ENCODE peak calls at places on chromosomes 3 and 15, in ten cellular contexts. Q, L, P, R, T, V, F, N, Y and K are unnamed samples.

GRCh38 chr15:94119215-94119815 is 112.0 kb upstream of the MCTP2 start:
- DNase-seq in F (no peak), R (peak; percentile 13), P (peak; percentile 69), Q (peak; percentile 52), L (no peak), Y (peak; percentile 24), V (no peak), T (no peak), N (peak; percentile 62), K (no peak)

GRCh38 chr15:65423977-65424679 is 1.4 kb upstream of the IGDCC4 start:
- DNase-seq in L (no peak), Q (no peak), F (no peak), Y (no peak), P (no peak), V (no peak), N (no peak), T (no peak), R (peak; percentile 64), K (no peak)

GRCh38 chr15:92818658-92819311 is 81.3 kb upstream of the CHD2 start:
- DNase-seq in Y (no peak), N (no peak), L (no peak), V (no peak), Q (no peak), P (no peak), R (no peak), F (no peak), T (no peak), K (no peak)

GRCh38 chr3:43162573-43163084 is 56.8 kb upstream of the POMGNT2 start:
- DNase-seq in V (no peak), R (no peak), L (no peak), F (no peak), P (no peak), Q (no peak), Y (no peak), N (no peak), T (no peak), K (no peak)

GRCh38 chr3:156685198-156685597 is 10.8 kb downstream of the TIPARP start:
- DNase-seq in F (no peak), P (no peak), Q (no peak), L (no peak), R (peak; percentile 83), Y (no peak), N (no peak), T (no peak), V (no peak), K (peak; percentile 37)

GRCh38 chr3:144437989-144438388 is 466.4 kb downstream of the DIPK2A start:
- DNase-seq in L (no peak), T (no peak), Q (no peak), N (no peak), F (no peak), P (no peak), R (no peak), V (no peak), Y (no peak), K (no peak)

GRCh38 chr3:46607603-46608028 is 4.7 kb upstream of the FAM240A start:
- DNase-seq in Q (no peak), Y (no peak), P (peak; percentile 57), N (no peak), V (peak; percentile 77), F (no peak), T (no peak), R (peak; percentile 12), L (peak; percentile 63), K (no peak)

GRCh38 chr15:99631256-99631655 is 65.5 kb downstream of the MEF2A start:
- DNase-seq in R (peak; percentile 31), T (no peak), Y (peak; percentile 42), P (no peak), V (no peak), Q (no peak), F (no peak), N (no peak), L (no peak), K (no peak)

GRCh38 chr3:182947892-182948291 is 32.4 kb downstream of the DCUN1D1 start:
- DNase-seq in L (no peak), Y (no peak), N (no peak), T (no peak), P (no peak), F (no peak), Q (no peak), V (no peak), R (no peak), K (no peak)

GRCh38 chr3:128991355-128991895 is 2.5 kb downstream of the CFAP92 start:
- DNase-seq in Q (no peak), Y (peak; percentile 71), P (peak; percentile 54), R (no peak), N (no peak), L (no peak), T (no peak), F (no peak), V (no peak), K (no peak)

GRCh38 chr3:150242220-150242938 is 165.7 kb upstream of the TSC22D2 start:
- DNase-seq in L (no peak), R (peak; percentile 38), F (no peak), Q (no peak), N (no peak), Y (no peak), P (no peak), V (no peak), T (no peak), K (peak; percentile 45)

GRCh38 chr3:128378631-128379347 is 87.9 kb downstream of the DNAJB8 start:
- DNase-seq in R (peak; percentile 58), N (peak; percentile 73), V (no peak), T (no peak), F (no peak), Y (peak; percentile 34), P (peak; percentile 86), L (no peak), Q (no peak), K (no peak)

GRCh38 chr3:20741381-20741780 is 555.4 kb upstream of the SGO1 start:
- DNase-seq in F (no peak), T (no peak), L (no peak), Q (no peak), N (no peak), R (no peak), P (no peak), V (no peak), Y (no peak), K (no peak)

DNA sequence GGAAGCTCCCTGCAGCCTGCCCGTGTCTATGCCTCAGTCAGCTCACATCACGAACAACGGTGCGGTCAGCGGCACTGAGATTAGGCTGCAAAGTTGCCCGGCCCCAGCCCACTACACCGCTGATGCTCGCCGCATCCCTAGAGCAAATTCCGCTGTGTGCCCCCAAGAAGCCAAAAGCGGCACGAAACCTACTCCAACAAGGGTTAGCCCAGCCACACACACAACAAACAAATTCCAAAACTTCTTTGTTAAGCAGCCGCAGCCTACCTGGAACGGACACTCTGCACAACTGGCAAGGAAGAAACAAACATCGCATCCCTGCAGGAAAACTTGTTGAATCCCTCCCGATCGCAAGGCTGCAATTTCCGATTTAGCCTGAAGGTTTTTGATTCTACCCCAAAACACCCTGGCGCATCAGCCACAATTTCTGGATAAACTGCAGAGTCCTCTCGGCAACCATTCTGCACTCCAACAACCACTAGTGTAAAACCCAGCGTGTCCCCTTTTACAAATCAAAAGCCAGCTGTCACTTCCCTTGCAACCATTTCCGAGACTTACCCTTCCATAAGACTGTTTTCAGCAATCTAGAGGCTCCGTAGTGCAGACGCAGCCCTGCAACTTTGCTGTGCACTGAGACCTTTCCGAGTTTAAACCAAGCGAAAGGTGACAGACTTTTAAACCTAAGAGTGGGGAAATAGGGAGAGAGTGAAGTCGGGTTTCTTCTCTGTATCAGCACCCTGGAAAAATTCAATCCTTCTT is 425 bp downstream of the ROBO1 start:
- DNase-seq in Y (no peak), F (no peak), R (no peak), L (no peak), P (no peak), Q (no peak), T (no peak), N (no peak), V (peak; percentile 42), K (no peak)
- TF ChIP-seq CTCF in Y (no peak), F (no peak), R (no peak), L (no peak), P (no peak), Q (no peak), T (no peak), N (no peak), V (peak; percentile 55), K (no peak)

GRCh38 chr3:123071146-123071545 is 4.3 kb downstream of the PDIA5 start:
- DNase-seq in T (peak; percentile 27), P (no peak), Y (no peak), N (no peak), R (peak; percentile 52), V (peak; percentile 53), Q (no peak), F (no peak), L (no peak), K (no peak)
- TF ChIP-seq CTCF in T (no peak), P (no peak), Y (peak; percentile 33), N (no peak), R (peak; percentile 19), V (peak; percentile 56), Q (no peak), F (no peak), L (no peak), K (peak; percentile 39)

GRCh38 chr3:1196997-1197396 is 104.2 kb downstream of the CNTN6 start:
- DNase-seq in P (no peak), V (no peak), R (no peak), F (no peak), T (no peak), Y (no peak), N (no peak), L (no peak), Q (no peak), K (no peak)

GRCh38 chr3:1190576-1190975 is 97.8 kb downstream of the CNTN6 start:
- DNase-seq in Q (no peak), N (no peak), P (no peak), T (no peak), V (no peak), Y (no peak), L (no peak), R (peak; percentile 79), F (no peak), K (no peak)

GRCh38 chr3:1191061-1191460 is 98.2 kb downstream of the CNTN6 start:
- DNase-seq in Q (no peak), N (no peak), F (no peak), R (peak; percentile 58), V (no peak), Y (no peak), L (no peak), P (no peak), T (no peak), K (no peak)

DNA sequence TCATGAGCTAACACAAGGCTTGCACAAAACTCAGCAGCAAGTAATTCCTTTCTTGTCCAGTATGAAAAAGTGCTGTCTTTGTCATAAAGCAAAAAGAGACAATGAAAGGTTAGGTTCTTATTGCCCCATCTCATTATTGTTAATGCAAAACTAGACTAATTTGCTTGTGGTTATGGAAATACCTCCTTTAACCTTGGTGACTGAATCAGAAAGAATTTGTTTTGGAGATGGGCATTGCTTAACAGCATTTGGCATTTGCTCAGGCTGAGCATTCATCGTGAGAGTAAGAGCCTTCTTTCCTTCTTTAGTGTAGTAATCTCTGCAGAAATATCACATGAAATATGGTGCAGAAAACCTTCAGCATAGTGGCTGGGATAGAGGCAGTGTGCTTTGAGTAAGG is 103.1 kb downstream of the CNTN6 start:
- DNase-seq in Q (no peak), V (no peak), R (peak; percentile 96), L (no peak), P (no peak), T (no peak), F (peak; percentile 34), N (no peak), Y (no peak), K (no peak)
- TF ChIP-seq CTCF in Q (no peak), V (no peak), R (no peak), L (no peak), P (no peak), T (no peak), F (no peak), N (no peak), Y (no peak), K (no peak)

GRCh38 chr15:85615930-85616329 is 178.8 kb downstream of the KLHL25 start:
- DNase-seq in R (peak; percentile 81), T (no peak), N (no peak), F (no peak), Q (no peak), P (no peak), L (no peak), V (peak; percentile 43), Y (no peak), K (no peak)
- TF ChIP-seq CTCF in R (peak; percentile 62), T (peak; percentile 35), N (peak; percentile 38), F (peak; percentile 55), Q (peak; percentile 17), P (peak; percentile 51), L (no peak), V (peak; percentile 75), Y (peak; percentile 21), K (peak; percentile 81)